ENCODE peak calls at places on chromosomes 5 and 9, in five cellular contexts. F is CD8-positive, alpha-beta memory T cell; L is left ventricle myocardium superior; V is stimulated activated CD4-positive, alpha-beta T cell treated with anti-CD3 and anti-CD28 coated beads, Interleukin-2, amount 100 ng/mL, for 24 hours; Y is frontal cortex. X is an unnamed sample.

GRCh38 chr9:94945191-94946144 is 219.0 kb downstream of the AOPEP start:
- DNase-seq in L (peak; percentile 62), F (no peak), V (no peak), Y (no peak), X (peak; percentile 20)

GRCh38 chr5:170360712-170361501 is 28.3 kb downstream of the KCNMB1 start:
- DNase-seq in L (no peak), Y (no peak), F (no peak), V (no peak), X (no peak)

GRCh38 chr9:118609355-118610044 is 759.7 kb downstream of the BRINP1 start:
- DNase-seq in Y (no peak), L (no peak), F (no peak), V (no peak), X (no peak)

GRCh38 chr5:157172408-157172807 is 6.3 kb upstream of the GARIN3 start:
- DNase-seq in L (no peak), Y (no peak), V (peak; percentile 88), F (peak; percentile 64), X (no peak)

GRCh38 chr9:75054373-75055001 is 26.4 kb upstream of the CARNMT1 start:
- DNase-seq in Y (no peak), F (no peak), V (no peak), L (no peak), X (no peak)

GRCh38 chr5:74950836-74951515 is 84.8 kb upstream of the FAM169A start:
- DNase-seq in Y (no peak), L (no peak), V (no peak), F (no peak), X (no peak)

GRCh38 chr9:134065720-134066419 is 2.0 kb downstream of the BRD3 start:
- DNase-seq in F (peak; percentile 35), Y (peak; percentile 28), V (peak; percentile 67), L (no peak), X (no peak)

GRCh38 chr5:179187229-179187678 is 127.1 kb downstream of the ZNF354C start:
- DNase-seq in Y (no peak), L (peak; percentile 13), V (no peak), F (no peak), X (no peak)

GRCh38 chr9:36485647-36486453 is 85.8 kb upstream of the RNF38 start:
- DNase-seq in V (no peak), F (no peak), Y (no peak), L (no peak), X (no peak)

GRCh38 chr5:10756539-10756938 is 4.5 kb downstream of the DAP start:
- DNase-seq in Y (peak; percentile 16), V (no peak), F (no peak), L (no peak), X (no peak)

GRCh38 chr5:57102905-57103255 is 71.0 kb upstream of the GPBP1 start:
- DNase-seq in F (no peak), L (no peak), V (no peak), Y (no peak), X (no peak)

GRCh38 chr9:69174645-69175487 is 789 bp downstream of the TJP2 start:
- DNase-seq in V (peak; percentile 53), Y (peak; percentile 45), L (peak; percentile 39), F (no peak), X (no peak)

GRCh38 chr5:9437741-9438240 is 108.1 kb downstream of the SEMA5A start:
- DNase-seq in V (no peak), Y (no peak), F (no peak), L (no peak), X (no peak)

GRCh38 chr5:95600557-95600956 is 19.3 kb upstream of the GPR150 start:
- DNase-seq in V (no peak), L (no peak), F (no peak), Y (no peak), X (no peak)

GRCh38 chr5:57412010-57412409 is 70.6 kb downstream of the ACTBL2 start:
- DNase-seq in V (no peak), Y (no peak), L (no peak), F (no peak), X (no peak)

GRCh38 chr5:179307006-179307800 is 38.1 kb downstream of the ADAMTS2 start:
- DNase-seq in Y (no peak), V (no peak), L (no peak), F (no peak), X (no peak)

GRCh38 chr5:53871050-53871449 is 310.6 kb downstream of the NDUFS4 start:
- DNase-seq in Y (no peak), V (no peak), L (no peak), F (no peak), X (no peak)

GRCh38 chr5:82620957-82621600 is 342.9 kb upstream of the RPS23 start:
- DNase-seq in V (no peak), Y (no peak), F (no peak), L (no peak), X (no peak)

GRCh38 chr5:127094161-127094560 is 20.9 kb upstream of the C5orf63 start:
- DNase-seq in V (no peak), Y (peak; percentile 25), L (no peak), F (no peak), X (no peak)

GRCh38 chr5:113900831-113901230 is 387.3 kb downstream of the YTHDC2 start:
- DNase-seq in Y (no peak), F (no peak), V (no peak), L (no peak), X (no peak)

GRCh38 chr9:36284226-36284625 is 26.0 kb upstream of the GNE start:
- DNase-seq in F (no peak), L (no peak), V (no peak), Y (no peak), X (no peak)

GRCh38 chr9:93231121-93231694 is 47.3 kb downstream of the WNK2 start:
- DNase-seq in F (no peak), L (peak; percentile 68), V (no peak), Y (no peak), X (no peak)

GRCh38 chr5:60583598-60583997 is 116.4 kb downstream of the DEPDC1B start:
- DNase-seq in Y (no peak), V (no peak), F (no peak), L (no peak), X (no peak)

GRCh38 chr5:8417316-8418048 is 548.5 kb downstream of the MTRR start:
- DNase-seq in F (no peak), V (no peak), Y (no peak), L (no peak), X (no peak)

X was measured in hypothalamus.